ENCODE peak calls at places on chromosomes 5 and 9, in eight cellular contexts. P is neural crest cell, I is AG09319, R is pancreas, J is nephron progenitor cell, B is fibroblast of lung, K is cardiac muscle cell, A is OCI-LY7. G is an unnamed sample.

GRCh38 chr5:170782438-170782837 is 1.1 kb upstream of the GABRP start:
- DNase-seq in P (no peak), I (no peak), R (peak; percentile 34), J (no peak), B (no peak), K (peak; percentile 4), A (no peak), G (no peak)

GRCh38 chr5:127643607-127644006 is 5.3 kb upstream of the CTXN3 start:
- DNase-seq in P (no peak), I (no peak), R (no peak), J (no peak), B (no peak), K (no peak), A (no peak), G (no peak)

GRCh38 chr5:166013417-166013816 is 2278.0 kb upstream of the WWC1 start:
- DNase-seq in P (no peak), I (no peak), R (no peak), J (no peak), B (no peak), K (no peak), A (no peak), G (no peak)

GRCh38 chr5:152560508-152561137 is 155.5 kb upstream of the NMUR2 start:
- DNase-seq in P (peak; percentile 69), I (no peak), R (peak; percentile 61), J (peak; percentile 76), B (peak; percentile 65), K (peak; percentile 75), A (peak; percentile 46), G (peak; percentile 63)

GRCh38 chr5:74595143-74595915 is 45.2 kb downstream of the ENC1 start:
- DNase-seq in P (no peak), I (no peak), R (no peak), J (no peak), B (peak; percentile 52), K (peak; percentile 93), A (no peak), G (no peak)

GRCh38 chr5:41482715-41483114 is 27.7 kb downstream of the PLCXD3 start:
- DNase-seq in P (no peak), I (no peak), R (no peak), J (no peak), B (no peak), K (no peak), A (no peak), G (no peak)

GRCh38 chr5:51806677-51807076 is 423.4 kb downstream of the ISL1 start:
- DNase-seq in P (no peak), I (no peak), R (no peak), J (peak; percentile 2), B (no peak), K (no peak), A (no peak), G (no peak)

GRCh38 chr5:32193591-32193990 is 19.5 kb upstream of the GOLPH3 start:
- DNase-seq in P (no peak), I (no peak), R (peak; percentile 93), J (no peak), B (peak; percentile 91), K (peak; percentile 95), A (no peak), G (no peak)

GRCh38 chr5:133254803-133255202 is 203.0 kb downstream of the HSPA4 start:
- DNase-seq in P (no peak), I (no peak), R (no peak), J (no peak), B (no peak), K (no peak), A (no peak), G (no peak)

GRCh38 chr9:88978034-88978433 is 13.2 kb upstream of the S1PR3 start:
- DNase-seq in P (no peak), I (no peak), R (no peak), J (no peak), B (no peak), K (no peak), A (no peak), G (no peak)

GRCh38 chr5:109907189-109907588 is 217.5 kb downstream of the MAN2A1 start:
- DNase-seq in P (no peak), I (no peak), R (no peak), J (no peak), B (no peak), K (peak; percentile 64), A (no peak), G (no peak)

GRCh38 chr9:136799079-136799853 is 3.1 kb downstream of the CCDC183 start:
- DNase-seq in P (no peak), I (no peak), R (peak; percentile 84), J (no peak), B (no peak), K (peak; percentile 13), A (no peak), G (no peak)

GRCh38 chr5:175895701-175896102 is 24.3 kb downstream of the CPLX2 start:
- DNase-seq in P (no peak), I (no peak), R (no peak), J (no peak), B (no peak), K (no peak), A (peak; percentile 40), G (peak; percentile 65)

GRCh38 chr5:73415171-73415570 is 33.4 kb downstream of the FOXD1 start:
- DNase-seq in P (no peak), I (no peak), R (no peak), J (no peak), B (no peak), K (no peak), A (no peak), G (no peak)

GRCh38 chr5:173320259-173320658 is 8.0 kb downstream of the STC2 start:
- DNase-seq in P (no peak), I (no peak), R (no peak), J (no peak), B (peak; percentile 58), K (no peak), A (peak; percentile 3), G (no peak)
- TF ChIP-seq CTCF in P (no peak), I (peak; percentile 33), R (no peak), J (no peak), B (peak; percentile 34), K (no peak), A (peak; percentile 46), G (no peak)

DNA sequence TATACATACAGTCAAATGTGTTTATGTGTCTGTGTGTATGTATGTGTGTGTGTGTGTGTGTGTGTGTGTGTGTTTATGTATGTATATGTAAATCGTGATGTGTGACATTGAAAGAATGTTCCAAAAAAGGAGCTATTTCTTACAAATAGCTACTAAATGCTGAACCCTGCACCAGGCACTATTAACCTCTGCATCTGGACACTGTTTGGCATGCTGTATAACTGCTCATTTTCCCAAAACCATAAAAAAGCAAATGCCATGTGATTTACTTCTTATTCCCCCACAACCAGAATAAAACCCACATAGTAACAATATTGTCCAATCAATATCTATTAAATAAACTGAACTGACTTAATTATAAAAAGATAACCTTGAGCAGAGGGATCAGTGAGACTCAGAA is 91.1 kb downstream of the NR6A1 start:
- DNase-seq in P (no peak), I (no peak), R (no peak), J (no peak), B (no peak), K (no peak), A (no peak), G (no peak)
- TF ChIP-seq CTCF in P (no peak), I (no peak), R (no peak), J (no peak), B (no peak), K (no peak), A (no peak), G (no peak)

GRCh38 chr9:8762676-8763075 is 963.1 kb upstream of the DMAC1 start:
- DNase-seq in P (no peak), I (no peak), R (no peak), J (peak; percentile 23), B (no peak), K (no peak), A (no peak), G (no peak)
- TF ChIP-seq CTCF in P (no peak), I (no peak), R (no peak), J (no peak), B (no peak), K (no peak), A (no peak), G (no peak)

DNA sequence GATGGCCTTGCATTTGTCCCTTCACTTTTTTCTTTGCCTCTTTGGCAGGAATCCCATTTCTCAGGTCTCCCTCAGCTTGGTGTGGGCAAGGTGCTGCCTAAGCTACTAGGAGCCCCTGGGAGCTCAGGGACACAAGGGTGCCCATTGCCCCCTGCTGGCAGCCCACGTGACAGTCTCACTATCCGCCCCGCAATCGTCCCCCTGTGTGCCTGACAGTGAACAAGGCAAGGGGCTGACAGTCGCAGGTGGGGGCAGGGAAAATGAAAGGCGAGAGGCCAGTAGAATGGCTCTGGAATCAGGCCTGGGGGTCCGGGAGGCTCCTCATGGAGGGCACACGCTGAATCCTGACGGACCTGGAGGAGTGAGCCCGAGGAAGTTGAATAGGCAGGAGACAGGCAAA is 2.0 kb upstream of the PCDH12 start:
- DNase-seq in P (no peak), I (no peak), R (no peak), J (peak; percentile 42), B (no peak), K (no peak), A (peak; percentile 64), G (peak; percentile 59)
- TF ChIP-seq CTCF in P (no peak), I (peak; percentile 37), R (no peak), J (no peak), B (peak; percentile 32), K (peak; percentile 33), A (peak; percentile 68), G (peak; percentile 8)

GRCh38 chr9:124794902-124795491 is 18.1 kb downstream of the OLFML2A start:
- DNase-seq in P (no peak), I (no peak), R (peak; percentile 25), J (no peak), B (no peak), K (no peak), A (no peak), G (no peak)
- TF ChIP-seq CTCF in P (no peak), I (no peak), R (no peak), J (no peak), B (no peak), K (no peak), A (peak; percentile 28), G (no peak)

GRCh38 chr9:35691757-35692301 is 2.1 kb upstream of the TPM2 start:
- DNase-seq in P (no peak), I (no peak), R (no peak), J (no peak), B (no peak), K (no peak), A (no peak), G (no peak)
- TF ChIP-seq CTCF in P (no peak), I (no peak), R (no peak), J (no peak), B (no peak), K (no peak), A (no peak), G (no peak)

GRCh38 chr5:173057062-173057924 is 1.1 kb downstream of the CREBRF start:
- DNase-seq in P (peak; percentile 98), I (peak; percentile 96), R (peak; percentile 98), J (peak; percentile 99), B (peak; percentile 98), K (peak; percentile 99), A (peak; percentile 98), G (peak; percentile 100)
- TF ChIP-seq CTCF in P (peak; percentile 8), I (peak; percentile 25), R (no peak), J (no peak), B (no peak), K (peak; percentile 18), A (no peak), G (no peak)

G was measured in activated CD8-positive, alpha-beta T cell treated with anti-CD3 and anti-CD28 coated beads for 36 hours.